ENCODE peak calls at places on chromosome 21, in nine cellular contexts. One of them, this sample, is unnamed.

GRCh38 chr21:40053007-40053406 is 185.8 kb downstream of the PCP4 start:
- DNase-seq in IMR-90: no peak
- DNase-seq in HCT116: no peak
- DNase-seq in ovary: no peak
- DNase-seq in transverse colon: peak; percentile 13
- DNase-seq in NB4: no peak
- DNase-seq in body of pancreas: no peak
- DNase-seq in H1: no peak
- DNase-seq in heart left ventricle: peak; percentile 69
- DNase-seq in this sample: no peak

GRCh38 chr21:36422279-36423098 is 37.3 kb downstream of the CHAF1B start:
- DNase-seq in H1: peak; percentile 58
- DNase-seq in ovary: no peak
- DNase-seq in IMR-90: peak; percentile 71
- DNase-seq in NB4: peak; percentile 75
- DNase-seq in HCT116: peak; percentile 34
- DNase-seq in heart left ventricle: peak; percentile 42
- DNase-seq in transverse colon: peak; percentile 63
- DNase-seq in body of pancreas: peak; percentile 64
- DNase-seq in this sample: peak; percentile 72

GRCh38 chr21:35478096-35479080 is 429.3 kb upstream of the RUNX1 start:
- DNase-seq in NB4: no peak
- DNase-seq in H1: no peak
- DNase-seq in body of pancreas: no peak
- DNase-seq in transverse colon: no peak
- DNase-seq in IMR-90: peak; percentile 24
- DNase-seq in HCT116: no peak
- DNase-seq in heart left ventricle: no peak
- DNase-seq in ovary: no peak
- DNase-seq in this sample: no peak

GRCh38 chr21:16239659-16240265 is 510.0 kb downstream of the USP25 start:
- DNase-seq in ovary: no peak
- DNase-seq in heart left ventricle: no peak
- DNase-seq in IMR-90: no peak
- DNase-seq in HCT116: no peak
- DNase-seq in transverse colon: no peak
- DNase-seq in H1: no peak
- DNase-seq in NB4: no peak
- DNase-seq in body of pancreas: no peak
- DNase-seq in this sample: no peak

GRCh38 chr21:38438476-38438893 is 59.8 kb downstream of the ERG start:
- DNase-seq in body of pancreas: peak; percentile 10
- DNase-seq in transverse colon: no peak
- DNase-seq in NB4: peak; percentile 30
- DNase-seq in heart left ventricle: peak; percentile 67
- DNase-seq in ovary: peak; percentile 58
- DNase-seq in H1: no peak
- DNase-seq in HCT116: no peak
- DNase-seq in IMR-90: peak; percentile 71
- DNase-seq in this sample: no peak

GRCh38 chr21:38544681-38545080 is 46.4 kb upstream of the ERG start:
- DNase-seq in NB4: no peak
- DNase-seq in ovary: no peak
- DNase-seq in transverse colon: no peak
- DNase-seq in heart left ventricle: no peak
- DNase-seq in HCT116: no peak
- DNase-seq in H1: no peak
- DNase-seq in IMR-90: no peak
- DNase-seq in body of pancreas: no peak
- DNase-seq in this sample: no peak

GRCh38 chr21:42245348-42246185 is 26.6 kb downstream of the ABCG1 start:
- DNase-seq in NB4: no peak
- DNase-seq in transverse colon: no peak
- DNase-seq in HCT116: no peak
- DNase-seq in H1: no peak
- DNase-seq in ovary: no peak
- DNase-seq in heart left ventricle: no peak
- DNase-seq in IMR-90: no peak
- DNase-seq in body of pancreas: no peak
- DNase-seq in this sample: no peak

GRCh38 chr21:35400233-35400939 is 351.3 kb upstream of the RUNX1 start:
- DNase-seq in HCT116: peak; percentile 81
- DNase-seq in H1: peak; percentile 13
- DNase-seq in body of pancreas: peak; percentile 20
- DNase-seq in ovary: no peak
- DNase-seq in NB4: peak; percentile 79
- DNase-seq in transverse colon: peak; percentile 32
- DNase-seq in heart left ventricle: no peak
- DNase-seq in IMR-90: peak; percentile 67
- DNase-seq in this sample: peak; percentile 24

GRCh38 chr21:32048353-32048752 is 175.5 kb downstream of the HUNK start:
- DNase-seq in ovary: no peak
- DNase-seq in heart left ventricle: no peak
- DNase-seq in NB4: peak; percentile 69
- DNase-seq in body of pancreas: no peak
- DNase-seq in transverse colon: no peak
- DNase-seq in HCT116: no peak
- DNase-seq in IMR-90: no peak
- DNase-seq in H1: no peak
- DNase-seq in this sample: no peak

GRCh38 chr21:42973309-42973990 is 912 bp upstream of the PKNOX1 start:
- DNase-seq in ovary: peak; percentile 55
- DNase-seq in body of pancreas: peak; percentile 8
- DNase-seq in NB4: no peak
- DNase-seq in IMR-90: no peak
- DNase-seq in heart left ventricle: no peak
- DNase-seq in H1: no peak
- DNase-seq in HCT116: no peak
- DNase-seq in transverse colon: no peak
- DNase-seq in this sample: no peak

GRCh38 chr21:32094792-32095191 is 184.1 kb downstream of the MIS18A start:
- DNase-seq in ovary: no peak
- DNase-seq in H1: no peak
- DNase-seq in heart left ventricle: no peak
- DNase-seq in HCT116: peak; percentile 29
- DNase-seq in body of pancreas: no peak
- DNase-seq in IMR-90: peak; percentile 46
- DNase-seq in transverse colon: no peak
- DNase-seq in NB4: no peak
- DNase-seq in this sample: no peak

GRCh38 chr21:41751621-41752020 is 15.2 kb downstream of the RIPK4 start:
- DNase-seq in transverse colon: no peak
- DNase-seq in heart left ventricle: no peak
- DNase-seq in HCT116: no peak
- DNase-seq in ovary: no peak
- DNase-seq in H1: no peak
- DNase-seq in NB4: no peak
- DNase-seq in IMR-90: no peak
- DNase-seq in body of pancreas: peak; percentile 57
- DNase-seq in this sample: no peak

GRCh38 chr21:36461277-36461917 is 18.5 kb downstream of the CLDN14 start:
- DNase-seq in IMR-90: no peak
- DNase-seq in H1: no peak
- DNase-seq in HCT116: no peak
- DNase-seq in transverse colon: no peak
- DNase-seq in heart left ventricle: no peak
- DNase-seq in body of pancreas: peak; percentile 23
- DNase-seq in NB4: no peak
- DNase-seq in ovary: no peak
- DNase-seq in this sample: no peak

GRCh38 chr21:41447356-41447755 is 21.3 kb downstream of the MX1 start:
- DNase-seq in body of pancreas: no peak
- DNase-seq in heart left ventricle: no peak
- DNase-seq in transverse colon: no peak
- DNase-seq in IMR-90: no peak
- DNase-seq in ovary: no peak
- DNase-seq in HCT116: no peak
- DNase-seq in H1: no peak
- DNase-seq in NB4: no peak
- DNase-seq in this sample: no peak

GRCh38 chr21:35658242-35658641 is 402.1 kb downstream of the SETD4 start:
- DNase-seq in H1: no peak
- DNase-seq in HCT116: no peak
- DNase-seq in IMR-90: peak; percentile 89
- DNase-seq in ovary: no peak
- DNase-seq in NB4: peak; percentile 77
- DNase-seq in heart left ventricle: no peak
- DNase-seq in transverse colon: no peak
- DNase-seq in body of pancreas: no peak
- DNase-seq in this sample: no peak

GRCh38 chr21:38954450-38955059 is 148.8 kb downstream of the ETS2 start:
- DNase-seq in HCT116: no peak
- DNase-seq in H1: no peak
- DNase-seq in heart left ventricle: peak; percentile 4
- DNase-seq in transverse colon: peak; percentile 39
- DNase-seq in IMR-90: no peak
- DNase-seq in body of pancreas: no peak
- DNase-seq in ovary: no peak
- DNase-seq in NB4: no peak
- DNase-seq in this sample: no peak

GRCh38 chr21:34967509-34968289 is 81.4 kb downstream of the RUNX1 start:
- DNase-seq in HCT116: no peak
- DNase-seq in NB4: peak; percentile 80
- DNase-seq in body of pancreas: no peak
- DNase-seq in transverse colon: no peak
- DNase-seq in heart left ventricle: no peak
- DNase-seq in IMR-90: peak; percentile 35
- DNase-seq in ovary: no peak
- DNase-seq in H1: no peak
- DNase-seq in this sample: no peak

GRCh38 chr21:40335689-40336088 is 468.5 kb downstream of the PCP4 start:
- DNase-seq in HCT116: no peak
- DNase-seq in IMR-90: no peak
- DNase-seq in NB4: no peak
- DNase-seq in body of pancreas: no peak
- DNase-seq in ovary: no peak
- DNase-seq in H1: no peak
- DNase-seq in transverse colon: no peak
- DNase-seq in heart left ventricle: no peak
- DNase-seq in this sample: no peak

GRCh38 chr21:45366931-45367401 is 38.0 kb upstream of the COL18A1 start:
- DNase-seq in HCT116: no peak
- DNase-seq in H1: no peak
- DNase-seq in IMR-90: peak; percentile 98
- DNase-seq in body of pancreas: peak; percentile 58
- DNase-seq in transverse colon: peak; percentile 55
- DNase-seq in ovary: peak; percentile 90
- DNase-seq in NB4: no peak
- DNase-seq in heart left ventricle: peak; percentile 86
- DNase-seq in this sample: no peak
- TF ChIP-seq POLR2A in HCT116: no peak
- TF ChIP-seq POLR2A in H1: no peak
- TF ChIP-seq POLR2A in IMR-90: no peak
- TF ChIP-seq POLR2A in body of pancreas: no peak
- TF ChIP-seq POLR2A in transverse colon: no peak
- TF ChIP-seq POLR2A in ovary: peak; percentile 7
- TF ChIP-seq POLR2A in NB4: no peak
- TF ChIP-seq POLR2A in heart left ventricle: no peak
- TF ChIP-seq POLR2A in this sample: no peak

GRCh38 chr21:29298348-29299045 is at the start of gene BACH1:
- DNase-seq in IMR-90: peak; percentile 91
- DNase-seq in transverse colon: peak; percentile 92
- DNase-seq in ovary: peak; percentile 91
- DNase-seq in HCT116: peak; percentile 59
- DNase-seq in NB4: peak; percentile 93
- DNase-seq in body of pancreas: peak; percentile 93
- DNase-seq in H1: peak; percentile 59
- DNase-seq in heart left ventricle: peak; percentile 93
- DNase-seq in this sample: peak; percentile 78
- TF ChIP-seq POLR2A in IMR-90: peak; percentile 97
- TF ChIP-seq POLR2A in transverse colon: peak; percentile 87
- TF ChIP-seq POLR2A in ovary: peak; percentile 78
- TF ChIP-seq POLR2A in HCT116: peak; percentile 61
- TF ChIP-seq POLR2A in NB4: peak; percentile 90
- TF ChIP-seq POLR2A in body of pancreas: peak; percentile 94
- TF ChIP-seq POLR2A in H1: peak; percentile 94
- TF ChIP-seq POLR2A in heart left ventricle: no peak
- TF ChIP-seq POLR2A in this sample: peak; percentile 92

GRCh38 chr21:14383596-14384210 is 757 bp upstream of the HSPA13 start:
- DNase-seq in H1: peak; percentile 10
- DNase-seq in transverse colon: no peak
- DNase-seq in HCT116: no peak
- DNase-seq in ovary: no peak
- DNase-seq in heart left ventricle: no peak
- DNase-seq in IMR-90: peak; percentile 5
- DNase-seq in body of pancreas: no peak
- DNase-seq in NB4: peak; percentile 58
- DNase-seq in this sample: no peak

GRCh38 chr21:14382486-14382834 is 486 bp downstream of the HSPA13 start:
- DNase-seq in H1: no peak
- DNase-seq in HCT116: no peak
- DNase-seq in heart left ventricle: peak; percentile 28
- DNase-seq in ovary: no peak
- DNase-seq in transverse colon: no peak
- DNase-seq in IMR-90: peak; percentile 11
- DNase-seq in NB4: no peak
- DNase-seq in body of pancreas: peak; percentile 26
- DNase-seq in this sample: no peak

GRCh38 chr21:14388282-14388681 is 5.3 kb upstream of the HSPA13 start:
- DNase-seq in body of pancreas: no peak
- DNase-seq in transverse colon: no peak
- DNase-seq in H1: no peak
- DNase-seq in IMR-90: no peak
- DNase-seq in HCT116: no peak
- DNase-seq in heart left ventricle: no peak
- DNase-seq in NB4: no peak
- DNase-seq in ovary: no peak
- DNase-seq in this sample: no peak

GRCh38 chr21:14384453-14384852 is 1.5 kb upstream of the HSPA13 start:
- DNase-seq in ovary: no peak
- DNase-seq in HCT116: no peak
- DNase-seq in H1: no peak
- DNase-seq in NB4: no peak
- DNase-seq in IMR-90: no peak
- DNase-seq in transverse colon: no peak
- DNase-seq in body of pancreas: no peak
- DNase-seq in heart left ventricle: no peak
- DNase-seq in this sample: no peak

GRCh38 chr21:14382835-14383595 is at the start of gene HSPA13:
- DNase-seq in transverse colon: peak; percentile 100
- DNase-seq in NB4: peak; percentile 99
- DNase-seq in ovary: peak; percentile 99
- DNase-seq in HCT116: peak; percentile 98
- DNase-seq in heart left ventricle: peak; percentile 100
- DNase-seq in IMR-90: peak; percentile 99
- DNase-seq in body of pancreas: peak; percentile 100
- DNase-seq in H1: peak; percentile 98
- DNase-seq in this sample: peak; percentile 61
- TF ChIP-seq POLR2A in transverse colon: peak; percentile 77
- TF ChIP-seq POLR2A in NB4: peak; percentile 40
- TF ChIP-seq POLR2A in ovary: peak; percentile 80
- TF ChIP-seq POLR2A in HCT116: peak; percentile 42
- TF ChIP-seq POLR2A in heart left ventricle: no peak
- TF ChIP-seq POLR2A in IMR-90: peak; percentile 90
- TF ChIP-seq POLR2A in body of pancreas: peak; percentile 13
- TF ChIP-seq POLR2A in H1: peak; percentile 73
- TF ChIP-seq POLR2A in this sample: peak; percentile 42

DNA sequence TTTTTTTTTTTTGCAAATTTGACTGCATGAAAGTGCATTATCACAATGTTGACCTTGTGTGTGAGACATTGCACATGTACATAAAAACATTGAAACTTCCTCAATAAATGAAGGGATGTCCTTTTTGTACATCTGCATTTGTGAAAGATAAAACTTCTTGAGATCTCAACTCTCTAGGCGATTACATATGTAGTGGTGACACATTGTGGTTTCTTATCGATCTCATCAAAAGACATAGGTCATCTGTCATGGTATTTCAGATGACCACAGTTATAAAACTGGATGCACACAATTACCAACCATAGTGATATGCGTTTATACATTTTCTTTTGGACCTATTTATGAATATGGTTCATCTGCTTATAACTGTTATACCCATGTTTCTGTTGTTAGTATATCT is 35.6 kb upstream of the C21orf91 start:
- DNase-seq in HCT116: no peak
- DNase-seq in IMR-90: no peak
- DNase-seq in H1: no peak
- DNase-seq in NB4: peak; percentile 9
- DNase-seq in body of pancreas: no peak
- DNase-seq in heart left ventricle: no peak
- DNase-seq in transverse colon: no peak
- DNase-seq in ovary: no peak
- DNase-seq in this sample: no peak
- TF ChIP-seq POLR2A in HCT116: no peak
- TF ChIP-seq POLR2A in IMR-90: no peak
- TF ChIP-seq POLR2A in H1: no peak
- TF ChIP-seq POLR2A in NB4: no peak
- TF ChIP-seq POLR2A in body of pancreas: no peak
- TF ChIP-seq POLR2A in heart left ventricle: no peak
- TF ChIP-seq POLR2A in transverse colon: no peak
- TF ChIP-seq POLR2A in ovary: no peak
- TF ChIP-seq POLR2A in this sample: no peak